ENCODE peak calls at places on chromosomes 2 and 18, in eight cellular contexts. P, W, N, H, Z, K, M and X are unnamed samples.

GRCh38 chr2:72149556-72150156 is 2.0 kb upstream of the CYP26B1 start:
- DNase-seq in Z (no peak), K (no peak), P (no peak), H (no peak), N (no peak), W (no peak), M (no peak), X (no peak)

GRCh38 chr2:20603791-20604190 is 47.1 kb downstream of the HS1BP3 start:
- DNase-seq in N (no peak), M (no peak), K (no peak), P (no peak), H (peak; percentile 15), W (no peak), Z (no peak), X (no peak)

GRCh38 chr2:144508162-144508765 is 11.7 kb downstream of the ZEB2 start:
- DNase-seq in M (no peak), K (peak; percentile 93), H (no peak), P (no peak), N (no peak), Z (no peak), W (no peak), X (no peak)

GRCh38 chr2:120916446-120916845 is 180.8 kb downstream of the GLI2 start:
- DNase-seq in H (no peak), N (no peak), K (no peak), M (no peak), W (no peak), Z (no peak), P (no peak), X (no peak)

GRCh38 chr2:70203086-70203485 is 12.3 kb upstream of the C2orf42 start:
- DNase-seq in Z (no peak), H (no peak), P (no peak), W (no peak), M (no peak), K (no peak), N (no peak), X (no peak)

GRCh38 chr2:77566582-77566981 is 44.4 kb upstream of the LRRTM4 start:
- DNase-seq in N (no peak), Z (no peak), W (no peak), H (no peak), K (no peak), M (no peak), P (no peak), X (no peak)

GRCh38 chr2:232333361-232334135 is 45.0 kb upstream of the ALPP start:
- DNase-seq in W (no peak), P (no peak), K (no peak), N (peak; percentile 33), Z (peak; percentile 32), H (peak; percentile 19), M (no peak), X (no peak)

GRCh38 chr18:79639072-79639829 is 40.4 kb upstream of the CTDP1 start:
- DNase-seq in H (no peak), M (no peak), W (no peak), Z (no peak), K (no peak), N (no peak), P (no peak), X (no peak)

GRCh38 chr2:23803275-23803964 is 123.5 kb downstream of the ATAD2B start:
- DNase-seq in Z (no peak), N (no peak), P (no peak), W (peak; percentile 42), H (no peak), M (peak; percentile 30), K (no peak), X (no peak)

GRCh38 chr18:13577091-13577697 is 149.2 kb downstream of the FAM210A start:
- DNase-seq in K (peak; percentile 74), W (peak; percentile 19), N (no peak), Z (no peak), H (no peak), M (peak; percentile 27), P (no peak), X (peak; percentile 32)

GRCh38 chr18:7512326-7512725 is 54.8 kb upstream of the PTPRM start:
- DNase-seq in H (no peak), P (no peak), K (no peak), W (no peak), N (no peak), Z (no peak), M (no peak), X (no peak)

GRCh38 chr18:49562481-49563129 is 748 bp downstream of the LIPG start:
- DNase-seq in H (peak; percentile 37), P (no peak), W (no peak), K (no peak), N (no peak), Z (no peak), M (no peak), X (no peak)

GRCh38 chr2:240820014-240820606 is at the start of gene KIF1A:
- DNase-seq in N (no peak), K (peak; percentile 94), Z (peak; percentile 74), P (peak; percentile 77), H (no peak), W (no peak), M (no peak), X (no peak)

GRCh38 chr18:7809978-7810377 is 242.9 kb downstream of the PTPRM start:
- DNase-seq in W (no peak), P (no peak), K (no peak), M (no peak), N (no peak), H (no peak), Z (no peak), X (no peak)

GRCh38 chr2:157321514-157321913 is 4.1 kb downstream of the ERMN start:
- DNase-seq in H (no peak), M (no peak), W (no peak), P (no peak), N (no peak), K (peak; percentile 54), Z (no peak), X (no peak)

GRCh38 chr18:75456277-75456676 is 28.8 kb upstream of the SMIM21 start:
- DNase-seq in K (no peak), Z (no peak), H (no peak), W (no peak), P (no peak), N (no peak), M (no peak), X (no peak)

GRCh38 chr2:71932780-71933466 is 214.7 kb downstream of the CYP26B1 start:
- DNase-seq in H (no peak), N (no peak), P (no peak), M (no peak), Z (no peak), K (no peak), W (no peak), X (no peak)

GRCh38 chr18:36186461-36187137 is 698 bp upstream of the MOCOS start:
- DNase-seq in K (no peak), H (peak; percentile 78), M (no peak), Z (no peak), N (peak; percentile 22), P (no peak), W (no peak), X (no peak)

GRCh38 chr2:235049069-235049468 is 97.3 kb downstream of the SH3BP4 start:
- DNase-seq in K (no peak), Z (no peak), P (no peak), M (no peak), W (no peak), H (no peak), N (no peak), X (no peak)

GRCh38 chr18:74950479-74950878 is 258.5 kb downstream of the PTGR3 start:
- DNase-seq in W (no peak), K (no peak), N (no peak), M (no peak), Z (no peak), H (no peak), P (no peak), X (no peak)